ENCODE peak calls at places on chromosomes 12 and 14, in six cellular contexts. K, T, V, R, W and C are unnamed samples.

GRCh38 chr12:100987552-100988277 is 193.1 kb downstream of the ANO4 start:
- DNase-seq in W (no peak), V (no peak), T (peak; percentile 65), K (no peak), R (no peak), C (peak; percentile 54)

GRCh38 chr12:4108803-4109345 is 164.7 kb upstream of the CCND2 start:
- DNase-seq in R (no peak), T (no peak), K (no peak), V (no peak), W (no peak), C (no peak)

GRCh38 chr12:120902846-120903381 is 1.2 kb downstream of the SPPL3 start:
- DNase-seq in W (no peak), K (no peak), R (no peak), T (no peak), V (no peak), C (peak; percentile 25)

GRCh38 chr14:97602438-97603117 is 805.4 kb downstream of the VRK1 start:
- DNase-seq in K (no peak), T (no peak), R (no peak), V (peak; percentile 41), W (no peak), C (no peak)

GRCh38 chr14:61470261-61470953 is 149.0 kb downstream of the PRKCH start:
- DNase-seq in W (no peak), K (peak; percentile 40), V (peak; percentile 55), T (peak; percentile 48), R (peak; percentile 57), C (peak; percentile 63)

GRCh38 chr12:111780615-111781014 is 13.9 kb downstream of the ALDH2 start:
- DNase-seq in T (no peak), V (no peak), W (no peak), K (no peak), R (no peak), C (no peak)

GRCh38 chr14:102046337-102047278 is 40.2 kb downstream of the HSP90AA1 start:
- DNase-seq in V (peak; percentile 89), W (no peak), T (peak; percentile 93), R (peak; percentile 56), K (peak; percentile 81), C (peak; percentile 95)

GRCh38 chr14:71551291-71551955 is 380.8 kb upstream of the RGS6 start:
- DNase-seq in V (no peak), T (no peak), W (no peak), R (no peak), K (no peak), C (no peak)

GRCh38 chr14:41235466-41235865 is 371.2 kb upstream of the LRFN5 start:
- DNase-seq in T (no peak), K (no peak), W (no peak), V (no peak), R (no peak), C (no peak)

GRCh38 chr14:77421241-77421640 is 2.1 kb downstream of the NOXRED1 start:
- DNase-seq in V (no peak), T (no peak), R (no peak), W (no peak), K (no peak), C (no peak)

GRCh38 chr12:20125259-20125919 is 242.9 kb upstream of the PDE3A start:
- DNase-seq in R (no peak), V (no peak), T (no peak), W (no peak), K (no peak), C (no peak)

GRCh38 chr14:51996148-51996746 is 6.9 kb downstream of the RTRAF start:
- DNase-seq in V (no peak), K (no peak), T (no peak), R (no peak), W (no peak), C (no peak)

GRCh38 chr12:119319638-119320037 is 14.9 kb upstream of the CCDC60 start:
- DNase-seq in R (no peak), W (no peak), K (no peak), V (no peak), T (no peak), C (no peak)

GRCh38 chr12:119457251-119457650 is 122.7 kb downstream of the CCDC60 start:
- DNase-seq in R (no peak), K (no peak), V (no peak), W (no peak), T (no peak), C (peak; percentile 13)